ENCODE peak calls at places on chromosomes 16 and 17, in seven cellular contexts. F is ascending aorta, K is AG04450, Y is tibial nerve, W is AG09309, U is Peyer's patch, L is prostate gland. Q is an unnamed sample.

GRCh38 chr17:51372345-51373004 is 112.1 kb downstream of the UTP18 start:
- DNase-seq in U (peak; percentile 22), W (peak; percentile 13), L (no peak), F (peak; percentile 9), K (no peak), Y (peak; percentile 32), Q (peak; percentile 68)

GRCh38 chr16:49651226-49651625 is 204.7 kb downstream of the ZNF423 start:
- DNase-seq in L (no peak), F (no peak), Y (no peak), K (no peak), W (no peak), U (no peak), Q (no peak)

GRCh38 chr16:86869288-86870022 is 291.1 kb downstream of the FOXL1 start:
- DNase-seq in W (no peak), K (no peak), F (no peak), U (no peak), Y (no peak), L (no peak), Q (no peak)

GRCh38 chr16:9322735-9323134 is 231.3 kb downstream of the HAPSTR1 start:
- DNase-seq in K (no peak), F (no peak), U (no peak), Y (no peak), W (no peak), L (no peak), Q (no peak)

GRCh38 chr16:84266451-84266850 is 26.6 kb upstream of the KCNG4 start:
- DNase-seq in U (no peak), L (no peak), Y (peak; percentile 42), F (no peak), K (no peak), W (no peak), Q (peak; percentile 35)

GRCh38 chr17:79077587-79077986 is 3.0 kb downstream of the ENGASE start:
- DNase-seq in W (no peak), K (no peak), L (no peak), F (no peak), Y (no peak), U (no peak), Q (no peak)

GRCh38 chr16:79274197-79274596 is 326.3 kb downstream of the MAF start:
- DNase-seq in U (no peak), K (no peak), F (no peak), L (no peak), W (no peak), Y (no peak), Q (no peak)

GRCh38 chr17:12691173-12691572 is 25.5 kb downstream of the MYOCD start:
- DNase-seq in L (no peak), U (no peak), F (peak; percentile 48), Y (peak; percentile 58), K (no peak), W (peak; percentile 32), Q (peak; percentile 14)

GRCh38 chr16:3007957-3008748 is 4.6 kb upstream of the CLDN9 start:
- DNase-seq in F (no peak), L (no peak), U (peak; percentile 31), W (no peak), K (no peak), Y (no peak), Q (no peak)

GRCh38 chr17:50872710-50873424 is 6.7 kb upstream of the TOB1 start:
- DNase-seq in L (peak; percentile 35), W (no peak), U (no peak), K (no peak), F (no peak), Y (no peak), Q (no peak)

GRCh38 chr17:3795758-3796102 is 5.3 kb downstream of the ITGAE start:
- DNase-seq in L (no peak), Y (no peak), W (no peak), K (no peak), F (no peak), U (no peak), Q (no peak)

GRCh38 chr16:89168381-89169189 is 3.0 kb upstream of the CDH15 start:
- DNase-seq in K (no peak), W (no peak), F (no peak), Y (no peak), L (no peak), U (no peak), Q (no peak)

GRCh38 chr17:10234033-10234432 is 35.6 kb upstream of the GAS7 start:
- DNase-seq in W (no peak), Y (no peak), U (no peak), K (no peak), F (no peak), L (no peak), Q (no peak)

GRCh38 chr17:42798383-42799380 is at the start of the genes CNTD1 and COA3:
- DNase-seq in U (peak; percentile 80), Y (peak; percentile 67), W (peak; percentile 32), K (peak; percentile 55), L (peak; percentile 79), F (peak; percentile 39), Q (peak; percentile 90)
- TF ChIP-seq CTCF in U (no peak), Y (no peak), W (no peak), K (no peak), L (no peak), F (no peak), Q (peak; percentile 21)

GRCh38 chr17:40499551-40500189 is 1.8 kb downstream of the TNS4 start:
- DNase-seq in K (no peak), W (no peak), L (peak; percentile 96), U (peak; percentile 37), F (peak; percentile 46), Y (peak; percentile 72), Q (peak; percentile 23)
- H3K4me3 ChIP-seq in K (no peak overlapping the region), W (no peak overlapping the region), L (peak overlapping the region; percentile 23), U (peak overlapping the region; percentile 16), F (no peak overlapping the region), Y (no peak overlapping the region), Q (no peak overlapping the region)

DNA sequence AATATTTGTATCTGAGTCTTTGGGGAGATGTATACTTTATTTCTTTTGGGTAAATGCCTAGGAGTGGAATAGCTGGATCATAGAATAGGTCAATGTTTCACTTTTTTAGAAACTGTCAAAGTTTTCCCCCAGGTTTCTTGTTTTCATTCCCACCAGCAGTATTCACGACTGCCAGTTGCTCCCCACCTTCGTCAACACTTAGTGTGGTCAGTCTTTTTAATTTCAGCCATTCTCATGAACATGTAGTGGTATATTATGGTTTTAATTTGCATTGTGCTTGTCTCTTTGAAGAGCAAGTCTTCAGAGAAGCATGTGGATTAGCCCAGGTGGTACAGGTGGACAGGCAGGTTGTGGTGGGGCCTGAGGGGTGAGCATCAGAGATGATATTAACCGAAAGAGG is 53.8 kb downstream of the TEKT5 start:
- DNase-seq in L (no peak), W (no peak), K (no peak), Y (no peak), F (no peak), U (no peak), Q (no peak)
- TF ChIP-seq CTCF in L (no peak), W (no peak), K (no peak), Y (no peak), F (no peak), U (no peak), Q (no peak)

DNA sequence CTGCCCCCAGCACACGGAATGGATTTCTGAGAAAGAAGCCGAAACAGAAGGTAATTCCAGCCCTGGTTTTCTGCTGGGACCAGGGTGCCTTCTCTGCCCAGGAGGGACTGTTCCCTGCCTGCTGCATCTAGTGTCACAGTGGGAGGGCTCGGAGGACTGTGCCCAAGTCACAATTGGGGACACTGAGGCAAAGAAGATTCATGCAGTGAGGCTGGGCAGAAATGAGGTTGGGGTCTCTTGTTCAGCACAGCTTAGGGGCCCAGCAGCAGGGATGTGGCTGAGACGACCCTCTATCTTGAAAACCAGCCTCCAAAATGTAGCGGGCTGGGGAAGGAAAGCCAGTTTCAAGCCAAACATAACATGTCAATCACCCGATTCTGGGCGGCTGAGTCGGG is 592 bp downstream of the IL21R start:
- DNase-seq in K (no peak), L (no peak), Y (no peak), U (no peak), F (no peak), W (no peak), Q (no peak)
- H3K4me3 ChIP-seq in K (no peak overlapping the region), L (no peak overlapping the region), Y (peak overlapping the region; percentile 10), U (peak overlapping the region; percentile 25), F (no peak overlapping the region), W (no peak overlapping the region), Q (peak overlapping the region; percentile 27)

DNA sequence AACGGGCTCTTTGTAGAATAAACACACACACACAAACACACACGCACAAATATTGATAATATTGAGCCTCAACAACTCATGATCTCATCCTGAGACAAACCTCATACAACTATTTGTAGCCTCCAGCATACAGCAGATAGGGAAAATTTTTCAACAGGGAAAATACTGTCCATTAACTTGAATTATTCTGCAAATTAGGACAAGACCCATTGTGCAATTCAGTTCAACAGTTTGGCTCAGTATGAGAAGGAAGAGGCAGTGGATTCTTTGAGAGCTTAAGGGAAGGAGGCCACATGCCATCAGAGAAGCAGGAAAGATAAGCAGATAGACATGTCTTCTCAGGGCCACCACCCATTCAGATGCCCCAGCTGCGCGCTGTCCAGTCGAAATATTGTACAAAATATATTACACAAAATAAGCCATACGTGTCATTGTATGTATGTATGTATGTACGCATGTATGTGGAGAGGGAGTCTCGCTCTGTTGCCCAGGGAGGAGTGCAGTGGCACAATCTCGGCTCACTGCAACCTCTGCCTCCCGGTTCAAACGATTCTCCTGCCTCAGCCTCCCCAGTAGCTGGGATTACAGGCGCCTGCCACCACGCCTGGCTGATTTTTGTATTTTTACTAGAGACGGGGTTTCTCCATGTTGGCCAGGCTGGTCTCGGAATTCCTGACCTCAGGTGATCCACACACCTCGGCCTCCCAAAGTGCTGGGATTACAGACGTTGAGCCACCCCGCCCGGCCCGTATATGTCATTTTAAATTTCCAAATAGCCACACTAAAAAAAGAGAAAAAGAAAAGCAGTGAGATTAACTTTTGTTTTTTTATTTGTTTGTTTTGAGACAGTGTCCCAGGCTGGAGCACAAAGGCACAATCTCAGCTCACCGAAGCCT is 1.8 kb downstream of the ZC3H7A start:
- DNase-seq in K (no peak), U (no peak), F (no peak), Y (peak; percentile 35), L (no peak), W (no peak), Q (no peak)
- TF ChIP-seq CTCF in K (no peak), U (no peak), F (no peak), Y (no peak), L (no peak), W (no peak), Q (no peak)

DNA sequence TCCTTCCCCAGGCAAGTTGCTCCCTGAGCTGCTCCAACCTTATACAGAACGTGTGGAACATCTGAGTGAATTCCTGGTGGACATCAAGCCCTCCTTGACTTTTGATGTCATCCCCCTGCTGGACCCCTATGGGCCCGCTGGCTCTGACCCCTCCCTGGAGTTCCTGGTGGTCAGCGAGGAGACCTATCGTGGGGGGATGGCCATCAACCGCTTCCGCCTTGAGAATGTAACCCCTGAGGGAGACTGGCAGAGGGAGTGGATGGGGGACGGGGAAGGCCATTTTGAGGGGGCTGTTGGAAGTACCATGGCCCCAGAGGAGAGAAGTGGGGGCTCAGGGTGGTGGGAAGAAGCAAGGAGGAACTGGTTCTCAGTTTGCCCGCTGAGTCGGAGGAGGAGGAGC is 2.0 kb downstream of the COASY start:
- DNase-seq in K (no peak), U (no peak), W (no peak), Y (no peak), F (no peak), L (no peak), Q (no peak)
- H3K4me3 ChIP-seq in K (no peak overlapping the region), U (no peak overlapping the region), W (no peak overlapping the region), Y (no peak overlapping the region), F (no peak overlapping the region), L (no peak overlapping the region), Q (no peak overlapping the region)

GRCh38 chr17:31487648-31488263 is 96.3 kb downstream of the RAB11FIP4 start:
- DNase-seq in Y (peak; percentile 54), W (no peak), F (peak; percentile 73), K (no peak), U (peak; percentile 98), L (peak; percentile 95), Q (peak; percentile 91)
- TF ChIP-seq CTCF in Y (no peak), W (no peak), F (no peak), K (no peak), U (no peak), L (no peak), Q (no peak)

Q was measured in dorsolateral prefrontal cortex.